ENCODE peak calls at places on chromosomes 12 and 14, in nine cellular contexts. T is hepatocyte, H is neuronal stem cell, Y is GM23338, M is psoas muscle, W is SK-N-SH, J is RWPE2, V is Peyer's patch, F is HL-60. K is an unnamed sample.

GRCh38 chr12:80162177-80162576 is 62.8 kb downstream of the OTOGL start:
- DNase-seq in T (no peak), H (no peak), Y (no peak), M (no peak), W (no peak), J (no peak), V (no peak), F (no peak), K (no peak)

GRCh38 chr14:54475911-54476310 is 12.9 kb downstream of the GMFB start:
- DNase-seq in T (no peak), H (no peak), Y (no peak), M (no peak), W (no peak), J (no peak), V (no peak), F (no peak), K (no peak)

GRCh38 chr14:64194404-64194803 is 99.8 kb downstream of the ESR2 start:
- DNase-seq in T (no peak), H (no peak), Y (no peak), M (no peak), W (no peak), J (no peak), V (no peak), F (no peak), K (no peak)

GRCh38 chr12:118061876-118062791 is 1.2 kb upstream of the WSB2 start:
- DNase-seq in T (peak), H (peak), Y (peak), M (peak), W (peak), J (no peak), V (peak), F (no peak), K (no peak)

GRCh38 chr12:51686727-51687126 is 95.7 kb downstream of the SCN8A start:
- DNase-seq in T (no peak), H (no peak), Y (no peak), M (no peak), W (no peak), J (no peak), V (no peak), F (no peak), K (no peak)

GRCh38 chr12:64522807-64523206 is 70.9 kb downstream of the TBK1 start:
- DNase-seq in T (no peak), H (no peak), Y (no peak), M (no peak), W (no peak), J (no peak), V (no peak), F (no peak), K (no peak)

GRCh38 chr12:49963976-49964815 is 2.5 kb downstream of the AQP5 start:
- DNase-seq in T (no peak), H (no peak), Y (no peak), M (no peak), W (no peak), J (peak), V (peak), F (no peak), K (no peak)

GRCh38 chr12:50637870-50638481 is 125.9 kb upstream of the ATF1 start:
- DNase-seq in T (peak), H (no peak), Y (peak), M (no peak), W (peak), J (no peak), V (no peak), F (peak), K (no peak)

GRCh38 chr14:67477926-67478915 is 10.3 kb downstream of the TMEM229B start:
- DNase-seq in T (no peak), H (no peak), Y (no peak), M (no peak), W (no peak), J (no peak), V (no peak), F (no peak), K (peak)

GRCh38 chr12:47882796-47883546 is 21.8 kb downstream of the VDR start:
- DNase-seq in T (no peak), H (no peak), Y (peak), M (no peak), W (peak), J (peak), V (peak), F (no peak), K (no peak)

GRCh38 chr14:76867536-76868452 is 41.6 kb downstream of the LRRC74A start:
- DNase-seq in T (no peak), H (no peak), Y (no peak), M (peak), W (no peak), J (no peak), V (no peak), F (peak), K (no peak)

GRCh38 chr12:115661103-115661502 is 616.4 kb downstream of the MED13L start:
- DNase-seq in T (no peak), H (no peak), Y (no peak), M (no peak), W (no peak), J (no peak), V (no peak), F (no peak), K (no peak)

GRCh38 chr12:59938190-59938962 is 342.5 kb downstream of the SLC16A7 start:
- DNase-seq in T (no peak), H (no peak), Y (peak), M (no peak), W (no peak), J (no peak), V (no peak), F (no peak), K (no peak)

GRCh38 chr14:70108419-70108818 is 80.3 kb downstream of the SLC8A3 start:
- DNase-seq in T (no peak), H (no peak), Y (no peak), M (no peak), W (no peak), J (no peak), V (no peak), F (no peak), K (no peak)

GRCh38 chr14:95275507-95275906 is 44.2 kb downstream of the CLMN start:
- DNase-seq in T (no peak), H (no peak), Y (no peak), M (no peak), W (no peak), J (no peak), V (no peak), F (no peak), K (no peak)

GRCh38 chr12:75982974-75983660 is 48.5 kb downstream of the PHLDA1 start:
- DNase-seq in T (no peak), H (no peak), Y (no peak), M (no peak), W (no peak), J (no peak), V (no peak), F (no peak), K (no peak)

GRCh38 chr12:77814361-77814760 is 16.3 kb upstream of the NAV3 start:
- DNase-seq in T (no peak), H (no peak), Y (no peak), M (no peak), W (no peak), J (no peak), V (no peak), F (no peak), K (no peak)

GRCh38 chr12:94020335-94020734 is 128.0 kb upstream of the PLXNC1 start:
- DNase-seq in T (no peak), H (no peak), Y (no peak), M (no peak), W (no peak), J (no peak), V (no peak), F (no peak), K (no peak)

DNA sequence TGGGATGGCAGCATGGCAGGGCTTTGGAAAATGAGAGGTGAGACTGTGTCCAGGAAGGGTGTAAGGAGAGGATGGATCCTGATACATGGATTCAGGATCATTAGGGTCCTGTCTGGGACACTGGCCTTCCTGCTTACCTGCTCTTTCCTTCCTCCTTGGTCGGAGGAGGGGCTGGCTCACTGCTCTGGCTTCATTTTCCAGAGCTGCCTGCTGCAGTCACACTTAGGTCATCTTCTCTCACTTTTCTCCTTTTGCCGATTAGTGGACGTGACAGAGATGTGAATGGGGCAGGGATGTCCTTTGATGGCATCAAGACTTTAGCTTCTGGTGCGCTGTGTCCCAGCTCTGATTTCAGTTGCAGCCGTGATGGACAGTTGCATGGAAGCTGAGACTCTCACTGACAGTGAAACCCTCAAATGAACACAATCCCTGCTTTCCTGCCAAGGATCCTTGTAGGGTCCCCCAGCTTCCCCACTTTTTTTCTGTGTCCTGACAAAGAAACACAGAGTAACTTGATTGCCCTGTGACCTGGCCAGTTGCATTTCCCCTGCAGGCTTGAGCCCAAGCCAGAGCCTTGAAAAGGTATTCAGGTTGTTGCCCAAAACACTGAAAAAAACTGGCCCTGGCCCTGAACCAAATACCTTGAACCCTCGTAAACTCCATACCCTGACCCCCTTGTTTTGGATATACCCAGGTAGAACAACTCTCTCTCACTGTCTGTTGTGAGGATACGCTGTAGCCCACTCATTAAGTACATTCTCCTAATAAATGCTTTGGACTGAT is 756 bp upstream of the CIDEB start:
- DNase-seq in T (no peak), H (no peak), Y (no peak), M (no peak), W (no peak), J (no peak), V (no peak), F (no peak), K (no peak)
- H3K27ac ChIP-seq in T (peak), H (no peak), Y (no peak), M (no peak), W (no peak), J (peak), V (peak), F (no peak), K (peak)

GRCh38 chr12:71157601-71158233 is at the start of gene TSPAN8:
- DNase-seq in T (peak), H (no peak), Y (no peak), M (no peak), W (no peak), J (no peak), V (no peak), F (no peak), K (no peak)
- H3K27ac ChIP-seq in T (peak), H (no peak), Y (no peak), M (peak), W (no peak), J (no peak), V (peak), F (no peak), K (no peak)

DNA sequence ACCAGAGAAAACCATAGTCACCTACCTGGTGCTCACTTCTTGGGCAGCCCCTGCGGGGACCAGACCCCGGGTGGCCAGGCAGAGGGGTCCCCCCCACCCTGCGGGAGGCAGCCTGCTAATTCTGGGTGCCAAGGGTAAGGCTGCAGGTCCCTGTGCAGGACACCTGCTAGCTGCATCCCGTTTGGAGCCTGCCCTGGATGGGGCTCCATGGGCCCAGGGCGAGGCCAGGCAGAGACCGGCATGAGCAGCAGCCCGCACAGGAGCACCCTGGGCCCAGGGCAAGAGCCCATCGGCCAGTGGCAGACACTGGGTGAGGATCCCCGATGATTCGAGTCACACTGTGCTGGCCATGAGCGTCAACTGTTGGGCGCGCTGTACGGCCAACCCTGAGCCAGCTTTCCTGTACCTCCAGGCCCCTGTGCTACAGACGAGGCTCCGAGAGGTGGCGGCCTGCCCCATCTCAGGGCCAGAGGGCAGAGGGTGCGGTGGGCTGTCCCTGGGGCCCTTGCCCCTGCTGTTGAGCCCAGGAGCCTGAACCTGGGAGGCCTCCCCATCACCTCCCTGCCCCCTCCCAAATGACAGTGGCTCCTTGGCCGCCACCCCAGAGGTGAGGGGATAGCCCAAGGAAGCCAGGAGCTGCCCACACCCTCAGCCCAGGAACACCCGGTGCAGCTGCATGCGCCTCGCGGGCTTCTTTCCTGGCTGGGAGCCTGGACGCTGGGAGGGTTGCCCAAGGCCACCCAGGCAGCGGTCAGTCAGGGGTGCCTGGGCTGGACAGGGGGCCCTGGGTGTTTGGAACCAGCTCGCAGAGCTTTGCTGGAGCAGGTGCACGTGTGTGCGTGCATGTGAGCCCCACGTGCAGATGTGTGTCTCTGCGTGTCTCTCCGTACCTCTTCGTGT is 47.7 kb downstream of the CYP46A1 start:
- DNase-seq in T (no peak), H (no peak), Y (no peak), M (no peak), W (no peak), J (peak), V (peak), F (no peak), K (no peak)
- H3K27ac ChIP-seq in T (peak), H (no peak), Y (no peak), M (no peak), W (no peak), J (no peak), V (no peak), F (no peak), K (no peak)

GRCh38 chr12:1949771-1950470 is 31.5 kb upstream of the CACNA2D4 start:
- DNase-seq in T (no peak), H (no peak), Y (no peak), M (no peak), W (no peak), J (no peak), V (no peak), F (no peak), K (peak)
- H3K27ac ChIP-seq in T (no peak), H (no peak), Y (no peak), M (no peak), W (no peak), J (no peak), V (peak), F (no peak), K (peak)

GRCh38 chr12:29781176-29781575 is 2.6 kb downstream of the TMTC1 start:
- DNase-seq in T (no peak), H (no peak), Y (no peak), M (no peak), W (no peak), J (no peak), V (no peak), F (no peak), K (no peak)

GRCh38 chr12:29782285-29782820 is 1.4 kb downstream of the TMTC1 start:
- DNase-seq in T (peak), H (no peak), Y (peak), M (no peak), W (no peak), J (no peak), V (no peak), F (peak), K (no peak)

GRCh38 chr12:29780084-29780483 is 3.7 kb downstream of the TMTC1 start:
- DNase-seq in T (no peak), H (no peak), Y (no peak), M (no peak), W (no peak), J (no peak), V (no peak), F (no peak), K (no peak)

GRCh38 chr12:29782821-29783772 is 645 bp downstream of the TMTC1 start:
- DNase-seq in T (peak), H (peak), Y (peak), M (peak), W (peak), J (peak), V (peak), F (no peak), K (no peak)

GRCh38 chr12:29781705-29782266 is 2.0 kb downstream of the TMTC1 start:
- DNase-seq in T (no peak), H (no peak), Y (no peak), M (no peak), W (no peak), J (no peak), V (no peak), F (no peak), K (no peak)
- H3K27ac ChIP-seq in T (peak), H (no peak), Y (no peak), M (peak), W (no peak), J (peak), V (no peak), F (no peak), K (peak)

GRCh38 chr12:123431951-123432886 is 4.3 kb downstream of the RILPL2 start:
- DNase-seq in T (no peak), H (no peak), Y (no peak), M (no peak), W (no peak), J (no peak), V (no peak), F (no peak), K (no peak)
- H3K27ac ChIP-seq in T (no peak), H (no peak), Y (no peak), M (no peak), W (no peak), J (no peak), V (no peak), F (peak), K (peak)

GRCh38 chr12:111993290-111994150 is 19.4 kb downstream of the TMEM116 start:
- DNase-seq in T (no peak), H (no peak), Y (no peak), M (no peak), W (no peak), J (no peak), V (no peak), F (no peak), K (no peak)

GRCh38 chr12:111998015-111998414 is 14.9 kb downstream of the TMEM116 start:
- DNase-seq in T (no peak), H (no peak), Y (no peak), M (no peak), W (no peak), J (no peak), V (no peak), F (no peak), K (no peak)

GRCh38 chr12:111997300-111997699 is 15.7 kb downstream of the TMEM116 start:
- DNase-seq in T (no peak), H (no peak), Y (no peak), M (no peak), W (no peak), J (no peak), V (no peak), F (no peak), K (no peak)

GRCh38 chr12:111992464-111992863 is 20.5 kb downstream of the TMEM116 start:
- DNase-seq in T (no peak), H (no peak), Y (no peak), M (no peak), W (no peak), J (no peak), V (no peak), F (no peak), K (no peak)

GRCh38 chr12:111995782-111996480 is 17.0 kb downstream of the TMEM116 start:
- DNase-seq in T (no peak), H (no peak), Y (no peak), M (no peak), W (no peak), J (no peak), V (no peak), F (no peak), K (no peak)
- H3K27ac ChIP-seq in T (no peak), H (no peak), Y (no peak), M (no peak), W (no peak), J (no peak), V (no peak), F (no peak), K (no peak)

GRCh38 chr12:109105176-109105575 is 7.8 kb downstream of the UNG start:
- DNase-seq in T (no peak), H (no peak), Y (no peak), M (no peak), W (no peak), J (no peak), V (no peak), F (no peak), K (no peak)
- H3K27ac ChIP-seq in T (peak), H (no peak), Y (no peak), M (no peak), W (no peak), J (no peak), V (no peak), F (no peak), K (no peak)